ENCODE peak calls at places on chromosomes 4 and X, in four cellular contexts. O is H1, S is IMR-90, K is GM12878. T is an unnamed sample.

GRCh38 chr4:64497526-64497925 is 88.3 kb upstream of the TECRL start:
- DNase-seq in O (no peak), S (no peak), K (no peak), T (no peak)

GRCh38 chrX:9318213-9318612 is 146.6 kb upstream of the TBL1X start:
- DNase-seq in O (no peak), S (no peak), K (no peak), T (peak)

GRCh38 chrX:119605739-119606507 is at the start of gene NKRF:
- DNase-seq in O (peak), S (peak), K (peak), T (peak)

GRCh38 chrX:19839770-19840254 is 47.6 kb downstream of the SH3KBP1 start:
- DNase-seq in O (no peak), S (no peak), K (peak), T (no peak)

GRCh38 chr4:181952478-181952877 is 290.7 kb upstream of the TENM3 start:
- DNase-seq in O (no peak), S (peak), K (no peak), T (no peak)

GRCh38 chr4:1998296-1998695 is 10.5 kb downstream of the NELFA start:
- DNase-seq in O (no peak), S (no peak), K (no peak), T (no peak)

GRCh38 chr4:93436000-93436626 is 392.4 kb upstream of the ATOH1 start:
- DNase-seq in O (no peak), S (no peak), K (no peak), T (no peak)

GRCh38 chrX:56248492-56248891 is 16.3 kb downstream of the KLF8 start:
- DNase-seq in O (no peak), S (peak), K (peak), T (peak)

GRCh38 chrX:71859637-71860036 is 51.0 kb upstream of the NHSL2 start:
- DNase-seq in O (no peak), S (peak), K (no peak), T (peak)

GRCh38 chrX:18872621-18873020 is 111.3 kb downstream of the PHKA2 start:
- DNase-seq in O (no peak), S (no peak), K (no peak), T (no peak)

GRCh38 chr4:24928708-24929107 is 15.9 kb upstream of the CCDC149 start:
- DNase-seq in O (no peak), S (no peak), K (no peak), T (no peak)
- TF ChIP-seq CHD1 in O (no peak), S (no peak), K (no peak), T (no peak)

GRCh38 chrX:10620121-10620699 is at the start of gene MID1:
- DNase-seq in O (no peak), S (peak), K (no peak), T (no peak)
- TF ChIP-seq CHD1 in O (no peak), S (no peak), K (no peak), T (no peak)

GRCh38 chr4:173171098-173171497 is 2.5 kb downstream of the GALNT7 start:
- DNase-seq in O (no peak), S (peak), K (no peak), T (peak)
- TF ChIP-seq CHD1 in O (no peak), S (no peak), K (no peak), T (no peak)

DNA sequence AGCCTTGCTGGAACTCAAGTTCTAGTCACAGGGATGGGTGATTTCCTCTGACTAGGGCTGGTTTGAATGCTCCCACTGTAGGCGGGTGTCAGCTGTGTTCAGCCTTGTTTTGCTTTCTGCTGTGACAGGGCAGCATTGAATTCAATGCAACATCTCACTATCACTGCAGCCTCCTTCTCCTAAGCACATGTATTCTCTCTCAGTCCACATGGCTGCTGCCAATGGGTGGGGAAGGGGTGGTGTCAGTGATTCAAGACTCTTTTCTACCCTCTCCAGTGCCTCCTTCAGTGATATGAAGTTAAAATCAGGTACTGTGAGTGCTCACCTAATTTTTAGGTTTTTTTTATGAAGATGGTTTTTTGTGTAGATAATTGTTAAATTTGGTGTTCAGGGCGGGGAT is 46.3 kb downstream of the COL4A5 start:
- DNase-seq in O (no peak), S (no peak), K (no peak), T (no peak)
- TF ChIP-seq CHD1 in O (no peak), S (no peak), K (no peak), T (no peak)

GRCh38 chr4:25795566-25796454 is 67.0 kb downstream of the SEL1L3 start:
- DNase-seq in O (peak), S (peak), K (no peak), T (no peak)
- TF ChIP-seq CHD1 in O (no peak), S (no peak), K (no peak), T (no peak)

GRCh38 chr4:3522326-3522640 is 9.9 kb downstream of the LRPAP1 start:
- DNase-seq in O (no peak), S (no peak), K (no peak), T (no peak)

GRCh38 chr4:3521621-3522325 is 10.4 kb downstream of the LRPAP1 start:
- DNase-seq in O (no peak), S (no peak), K (no peak), T (no peak)

GRCh38 chr4:3523146-3523627 is 9.0 kb downstream of the LRPAP1 start:
- DNase-seq in O (no peak), S (no peak), K (no peak), T (no peak)

GRCh38 chr4:3523628-3524221 is 8.5 kb downstream of the LRPAP1 start:
- DNase-seq in O (no peak), S (no peak), K (no peak), T (no peak)

DNA sequence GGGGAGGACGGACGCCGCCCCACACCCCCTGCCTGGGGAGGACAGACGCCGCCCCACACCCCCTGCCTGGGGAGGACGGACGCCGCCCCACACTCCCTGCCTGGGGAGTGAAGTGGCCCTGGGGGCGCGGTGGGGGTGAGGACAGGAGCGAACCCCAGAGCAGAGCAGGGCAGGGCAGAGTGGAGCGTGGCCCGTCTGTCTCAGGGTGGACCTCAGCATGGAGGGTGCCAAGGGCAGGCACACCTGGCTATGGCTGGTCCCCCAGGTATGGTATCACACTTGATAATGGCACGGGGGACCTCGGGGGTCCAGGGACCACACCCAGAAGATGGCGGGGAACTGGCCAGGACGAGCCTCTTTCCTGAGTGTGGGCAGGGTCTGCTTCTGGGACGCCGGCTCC is 9.6 kb downstream of the LRPAP1 start:
- DNase-seq in O (no peak), S (no peak), K (no peak), T (no peak)
- TF ChIP-seq CHD1 in O (no peak), S (no peak), K (no peak), T (no peak)

GRCh38 chrX:102712216-102712966 is at the start of gene GPRASP2:
- DNase-seq in O (no peak), S (no peak), K (no peak), T (peak)
- TF ChIP-seq CHD1 in O (no peak), S (no peak), K (no peak), T (no peak)

GRCh38 chr4:70818173-70818856 is 21.4 kb downstream of the GRSF1 start:
- DNase-seq in O (no peak), S (no peak), K (no peak), T (no peak)
- TF ChIP-seq CHD1 in O (no peak), S (no peak), K (no peak), T (no peak)

GRCh38 chr4:87326460-87326859 is 3.8 kb upstream of the HSD17B13 start:
- DNase-seq in O (no peak), S (no peak), K (no peak), T (no peak)
- TF ChIP-seq CHD1 in O (no peak), S (no peak), K (no peak), T (no peak)

T was measured in K562.